ENCODE peak calls at places on chromosomes 12 and 14, in seven cellular contexts. U, I, N, F, W, G and Z are unnamed samples.

GRCh38 chr12:88940854-88941253 is 360.6 kb upstream of the KITLG start:
- DNase-seq in U (no peak), N (no peak), G (no peak), F (no peak), I (no peak), W (no peak), Z (no peak)

GRCh38 chr12:25482637-25483036 is 70.4 kb downstream of the LMNTD1 start:
- DNase-seq in F (no peak), N (no peak), G (no peak), U (no peak), I (no peak), W (peak; percentile 18), Z (no peak)

GRCh38 chr12:32390572-32391219 is 8.7 kb upstream of the FGD4 start:
- DNase-seq in I (peak; percentile 44), U (peak; percentile 32), N (no peak), W (peak; percentile 77), G (peak; percentile 60), F (no peak), Z (peak; percentile 43)

GRCh38 chr12:84661732-84662326 is 250.8 kb downstream of the SLC6A15 start:
- DNase-seq in I (no peak), G (no peak), U (peak; percentile 44), W (no peak), N (no peak), F (no peak), Z (no peak)

GRCh38 chr12:49105504-49106120 is 5.0 kb downstream of the LMBR1L start:
- DNase-seq in F (no peak), N (no peak), G (no peak), I (no peak), U (peak; percentile 48), W (no peak), Z (no peak)

GRCh38 chr12:68932701-68933563 is at the start of gene CPM:
- DNase-seq in N (peak; percentile 92), F (peak; percentile 21), U (peak; percentile 16), I (peak; percentile 94), W (peak; percentile 67), G (peak; percentile 56), Z (peak; percentile 69)

GRCh38 chr12:14766649-14767215 is 36.5 kb downstream of the WBP11 start:
- DNase-seq in F (no peak), I (no peak), N (no peak), U (no peak), G (no peak), W (no peak), Z (no peak)

GRCh38 chr12:18703916-18704315 is 33.9 kb downstream of the PLCZ1 start:
- DNase-seq in U (no peak), G (no peak), F (no peak), W (no peak), N (no peak), I (no peak), Z (no peak)

GRCh38 chr12:99852666-99853065 is 132.1 kb downstream of the ANKS1B start:
- DNase-seq in F (no peak), I (no peak), W (no peak), N (no peak), G (no peak), U (no peak), Z (no peak)

GRCh38 chr12:109810954-109811623 is 22.1 kb downstream of the TRPV4 start:
- DNase-seq in N (no peak), F (no peak), I (no peak), U (no peak), W (no peak), G (no peak), Z (no peak)

GRCh38 chr12:70948236-70948975 is 27.9 kb upstream of the PTPRR start:
- DNase-seq in F (no peak), U (no peak), W (no peak), G (no peak), N (no peak), I (no peak), Z (no peak)

GRCh38 chr14:54395716-54396115 is 1.1 kb upstream of the CDKN3 start:
- DNase-seq in F (no peak), I (no peak), U (no peak), W (no peak), N (no peak), G (no peak), Z (no peak)